ENCODE peak calls at places on chromosome 1, in nine cellular contexts. I, R, J, L, S, E, B, G and H are unnamed samples. For H3K4me1, the result is how much of the 10 kb centered on the place peaks cover.

GRCh38 chr1:225871374-225872074 is 10.7 kb downstream of the TMEM63A start:
- DNase-seq in I (no peak), R (no peak), J (no peak), L (no peak), S (no peak), E (no peak), B (no peak), G (no peak), H (no peak)

GRCh38 chr1:230176871-230177411 is 109.9 kb downstream of the GALNT2 start:
- DNase-seq in I (no peak), R (peak), J (peak), L (no peak), S (no peak), E (no peak), B (no peak), G (no peak), H (no peak)

GRCh38 chr1:151401125-151401788 is 1.9 kb downstream of the PSMB4 start:
- DNase-seq in I (no peak), R (no peak), J (no peak), L (no peak), S (no peak), E (peak), B (no peak), G (no peak), H (no peak)

GRCh38 chr1:46302091-46303037 is 1.1 kb downstream of the LRRC41 start:
- DNase-seq in I (peak), R (peak), J (peak), L (peak), S (peak), E (peak), B (peak), G (peak), H (peak)

GRCh38 chr1:117592155-117592554 is 13.7 kb upstream of the TENT5C start:
- DNase-seq in I (no peak), R (no peak), J (no peak), L (no peak), S (no peak), E (no peak), B (no peak), G (no peak), H (no peak)

GRCh38 chr1:110737206-110737605 is 62.5 kb upstream of the KCNA3 start:
- DNase-seq in I (no peak), R (no peak), J (no peak), L (no peak), S (no peak), E (no peak), B (no peak), G (no peak), H (no peak)

GRCh38 chr1:15703562-15703961 is 19.4 kb downstream of the PLEKHM2 start:
- DNase-seq in I (no peak), R (peak), J (peak), L (no peak), S (no peak), E (peak), B (no peak), G (no peak), H (no peak)

GRCh38 chr1:223077434-223077833 is 65.6 kb downstream of the TLR5 start:
- DNase-seq in I (no peak), R (peak), J (no peak), L (no peak), S (no peak), E (no peak), B (no peak), G (no peak), H (no peak)

GRCh38 chr1:39159224-39160036 is 45.1 kb upstream of the MACF1 start:
- DNase-seq in I (no peak), R (no peak), J (no peak), L (no peak), S (no peak), E (peak), B (no peak), G (no peak), H (no peak)

GRCh38 chr1:101137144-101138126 is 99.4 kb upstream of the S1PR1 start:
- DNase-seq in I (no peak), R (no peak), J (no peak), L (peak), S (no peak), E (peak), B (no peak), G (no peak), H (no peak)

GRCh38 chr1:146032613-146033219 is 11.2 kb upstream of the HJV start:
- DNase-seq in I (peak), R (no peak), J (no peak), L (peak), S (no peak), E (peak), B (no peak), G (no peak), H (no peak)

GRCh38 chr1:154759196-154759595 is 110.9 kb downstream of the KCNN3 start:
- DNase-seq in I (no peak), R (no peak), J (no peak), L (peak), S (no peak), E (no peak), B (no peak), G (no peak), H (peak)

GRCh38 chr1:180187626-180188025 is 33.0 kb downstream of the QSOX1 start:
- DNase-seq in I (no peak), R (no peak), J (no peak), L (no peak), S (no peak), E (no peak), B (no peak), G (no peak), H (no peak)

GRCh38 chr1:240414237-240414636 is 197.7 kb downstream of the GREM2 start:
- DNase-seq in I (no peak), R (no peak), J (no peak), L (no peak), S (no peak), E (peak), B (no peak), G (no peak), H (no peak)

GRCh38 chr1:22922640-22923039 is 50.0 kb downstream of the LACTBL1 start:
- DNase-seq in I (no peak), R (no peak), J (no peak), L (no peak), S (no peak), E (no peak), B (no peak), G (no peak), H (no peak)

GRCh38 chr1:44808938-44809917 is 905 bp downstream of the BTBD19 start:
- DNase-seq in I (peak), R (peak), J (no peak), L (peak), S (peak), E (peak), B (peak), G (no peak), H (peak)

GRCh38 chr1:220123889-220124288 is 30.0 kb downstream of the IARS2 start:
- DNase-seq in I (peak), R (no peak), J (no peak), L (no peak), S (no peak), E (peak), B (no peak), G (no peak), H (no peak)

GRCh38 chr1:39976732-39977131 is 21.8 kb downstream of the MFSD2A start:
- DNase-seq in I (no peak), R (no peak), J (no peak), L (no peak), S (no peak), E (no peak), B (no peak), G (no peak), H (no peak)

GRCh38 chr1:22529901-22530621 is 33.2 kb upstream of the EPHA8 start:
- DNase-seq in I (no peak), R (peak), J (peak), L (no peak), S (no peak), E (peak), B (no peak), G (no peak), H (no peak)

GRCh38 chr1:39882152-39882551 is 1.2 kb downstream of the TRIT1 start:
- DNase-seq in I (no peak), R (no peak), J (no peak), L (no peak), S (no peak), E (no peak), B (no peak), G (no peak), H (no peak)

GRCh38 chr1:228766788-228767187 is 31.5 kb downstream of the RHOU start:
- DNase-seq in I (no peak), R (no peak), J (no peak), L (no peak), S (no peak), E (no peak), B (no peak), G (no peak), H (no peak)

GRCh38 chr1:37415611-37416244 is 58.7 kb upstream of the ZC3H12A start:
- DNase-seq in I (no peak), R (no peak), J (no peak), L (no peak), S (no peak), E (no peak), B (no peak), G (no peak), H (no peak)

GRCh38 chr1:29640428-29640785 is 404.1 kb downstream of the PTPRU start:
- DNase-seq in I (peak), R (no peak), J (no peak), L (no peak), S (no peak), E (no peak), B (peak), G (no peak), H (no peak)

GRCh38 chr1:9459784-9460407 is 79.4 kb upstream of the SLC25A33 start:
- DNase-seq in I (no peak), R (no peak), J (no peak), L (no peak), S (no peak), E (no peak), B (no peak), G (no peak), H (no peak)

GRCh38 chr1:187451238-187451637 is 622.5 kb downstream of the PLA2G4A start:
- DNase-seq in I (no peak), R (no peak), J (no peak), L (no peak), S (no peak), E (no peak), B (no peak), G (no peak), H (no peak)

GRCh38 chr1:209672705-209673630 is 2.2 kb upstream of the G0S2 start:
- DNase-seq in I (no peak), R (no peak), J (no peak), L (peak), S (no peak), E (no peak), B (peak), G (no peak), H (no peak)

GRCh38 chr1:64073705-64074104 is 129.7 kb upstream of the UBE2U start:
- DNase-seq in I (no peak), R (no peak), J (no peak), L (no peak), S (no peak), E (peak), B (no peak), G (no peak), H (no peak)

GRCh38 chr1:238346340-238346739 is 455.6 kb upstream of the ZP4 start:
- DNase-seq in I (no peak), R (no peak), J (no peak), L (no peak), S (no peak), E (no peak), B (no peak), G (no peak), H (no peak)

GRCh38 chr1:238345837-238346236 is 455.1 kb upstream of the ZP4 start:
- DNase-seq in I (no peak), R (no peak), J (no peak), L (no peak), S (no peak), E (no peak), B (no peak), G (no peak), H (no peak)

GRCh38 chr1:238340989-238341388 is 450.3 kb upstream of the ZP4 start:
- DNase-seq in I (no peak), R (no peak), J (no peak), L (no peak), S (no peak), E (no peak), B (no peak), G (no peak), H (no peak)

GRCh38 chr1:238341395-238341794 is 450.7 kb upstream of the ZP4 start:
- DNase-seq in I (no peak), R (no peak), J (no peak), L (no peak), S (no peak), E (no peak), B (no peak), G (no peak), H (no peak)

GRCh38 chr1:238343869-238344268 is 453.1 kb upstream of the ZP4 start:
- DNase-seq in I (no peak), R (no peak), J (no peak), L (no peak), S (no peak), E (no peak), B (no peak), G (no peak), H (no peak)
- H3K4me3 ChIP-seq in I (no peak), R (no peak), J (no peak), L (no peak), S (no peak), E (no peak), B (no peak), G (no peak), H (no peak)

DNA sequence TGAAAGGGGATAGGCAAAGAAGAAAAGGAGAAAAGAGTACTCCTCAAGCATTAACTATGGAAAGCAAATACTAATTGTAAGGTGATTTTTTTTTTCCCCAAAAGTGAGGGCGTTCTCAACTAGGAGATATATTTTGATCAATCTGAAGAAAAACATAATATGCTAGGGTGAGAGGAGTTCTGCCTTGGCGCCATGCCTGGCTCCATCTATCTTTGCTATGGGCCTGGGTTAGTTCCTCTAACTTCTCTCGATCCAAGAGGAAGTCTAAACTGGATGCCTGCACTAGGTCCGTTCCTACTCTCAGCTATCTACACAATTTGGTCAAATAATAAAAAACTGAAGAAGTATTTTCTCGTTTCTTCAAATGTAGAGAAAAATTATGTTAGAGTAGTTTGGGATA is 20.5 kb downstream of the CNN3 start:
- DNase-seq in I (no peak), R (no peak), J (no peak), L (no peak), S (no peak), E (no peak), B (no peak), G (no peak), H (no peak)
- H3K4me1 ChIP-seq in I (under half), R (half or more), J (under half), L (under half), S (under half), E (under half), B (under half), G (under half), H (under half)

DNA sequence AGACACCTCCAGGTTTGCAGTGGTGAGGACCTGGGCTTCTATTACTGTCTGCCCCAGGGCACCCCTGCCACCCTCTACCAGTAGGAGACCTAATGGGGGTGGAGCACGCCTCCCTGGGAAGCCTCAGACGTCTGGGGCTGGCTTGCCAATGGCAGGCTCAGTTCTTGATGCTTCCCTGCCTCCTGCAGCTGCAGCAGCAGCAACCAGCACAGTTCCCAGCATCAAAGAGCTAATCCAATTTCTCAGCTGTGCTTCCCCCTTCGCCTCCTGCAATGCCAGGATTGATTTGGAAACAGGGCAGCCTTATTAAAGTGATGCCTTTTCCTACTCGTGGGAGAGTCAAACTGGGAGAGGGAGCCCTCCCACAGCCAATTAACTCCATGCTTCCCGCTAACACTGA is 8.2 kb downstream of the SYT2 start:
- DNase-seq in I (no peak), R (no peak), J (no peak), L (no peak), S (no peak), E (no peak), B (no peak), G (no peak), H (no peak)
- H3K4me3 ChIP-seq in I (no peak), R (no peak), J (no peak), L (no peak), S (no peak), E (no peak), B (no peak), G (no peak), H (no peak)

GRCh38 chr1:14599173-14599754 is 779 bp downstream of the KAZN start:
- DNase-seq in I (no peak), R (no peak), J (no peak), L (no peak), S (no peak), E (peak), B (no peak), G (peak), H (no peak)

GRCh38 chr1:14602131-14602530 is 3.6 kb downstream of the KAZN start:
- DNase-seq in I (no peak), R (peak), J (peak), L (no peak), S (no peak), E (peak), B (no peak), G (no peak), H (no peak)

GRCh38 chr1:14599787-14600186 is 1.3 kb downstream of the KAZN start:
- DNase-seq in I (peak), R (no peak), J (no peak), L (no peak), S (no peak), E (no peak), B (no peak), G (no peak), H (no peak)

GRCh38 chr1:14598498-14599172 is at the start of gene KAZN:
- DNase-seq in I (no peak), R (peak), J (no peak), L (no peak), S (no peak), E (peak), B (no peak), G (peak), H (no peak)

DNA sequence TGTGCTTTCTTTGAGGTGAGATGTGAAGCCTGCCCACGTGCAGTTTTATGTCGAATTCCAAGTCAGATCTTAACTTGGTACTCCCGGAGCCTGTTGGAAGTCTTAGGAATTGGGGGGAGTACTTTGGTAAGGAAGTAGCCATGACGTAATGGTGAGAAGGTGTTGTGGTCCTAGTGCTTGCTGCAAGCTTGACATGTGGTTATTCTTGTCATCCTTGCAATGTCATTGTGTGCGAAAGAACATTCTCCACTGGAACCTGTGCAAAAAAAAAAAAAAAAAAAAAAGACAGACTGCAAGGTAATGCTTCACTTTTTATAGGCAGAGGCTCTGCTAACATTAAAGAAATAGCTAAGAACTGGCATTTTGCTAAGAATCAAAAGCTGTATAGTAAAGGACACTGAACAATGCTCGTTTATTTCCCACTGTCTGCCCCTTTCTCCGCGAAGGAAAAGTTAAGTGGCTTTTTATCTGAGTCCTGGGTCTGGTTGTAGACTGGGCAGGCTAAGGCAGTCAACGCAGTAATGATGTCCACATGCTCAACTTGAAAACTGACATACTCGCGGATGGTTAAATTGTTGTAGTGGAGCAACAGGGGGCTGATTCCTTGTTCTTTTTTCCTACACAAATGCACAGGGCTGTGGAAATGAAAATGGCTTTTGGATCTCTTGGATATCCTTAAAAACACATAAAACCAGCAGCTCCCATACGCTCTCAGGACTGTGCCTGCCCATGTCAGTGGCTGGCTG is 2.1 kb downstream of the KAZN start:
- DNase-seq in I (no peak), R (no peak), J (no peak), L (no peak), S (no peak), E (no peak), B (no peak), G (no peak), H (no peak)
- H3K4me1 ChIP-seq in I (under half), R (under half), J (under half), L (under half), S (under half), E (under half), B (under half), G (under half), H (under half)